ENCODE peak calls at places on chromosomes 1 and 21, in four cellular contexts. One of them, this sample, is unnamed.
A peak's percentile ranks its signal among the peaks of the same experiment; 100 is the strongest.

GRCh38 chr1:110687244-110687643 is 12.5 kb upstream of the KCNA3 start:
- DNase-seq in GM12865: no peak
- DNase-seq in AG09309: peak; percentile 17
- DNase-seq in body of pancreas: no peak
- DNase-seq in this sample: peak; percentile 16

GRCh38 chr1:158454537-158454936 is 7.1 kb upstream of the OR10K1 start:
- DNase-seq in GM12865: no peak
- DNase-seq in AG09309: no peak
- DNase-seq in body of pancreas: no peak
- DNase-seq in this sample: no peak

GRCh38 chr1:159071970-159072582 is 4.5 kb downstream of the AIM2 start:
- DNase-seq in GM12865: peak; percentile 70
- DNase-seq in AG09309: peak; percentile 57
- DNase-seq in body of pancreas: no peak
- DNase-seq in this sample: peak; percentile 82

GRCh38 chr1:113978863-113979702 is at the start of gene OLFML3:
- DNase-seq in GM12865: peak; percentile 77
- DNase-seq in AG09309: peak; percentile 91
- DNase-seq in body of pancreas: peak; percentile 82
- DNase-seq in this sample: peak; percentile 99

GRCh38 chr1:46483597-46483996 is 6.0 kb upstream of the DMBX1 start:
- DNase-seq in GM12865: no peak
- DNase-seq in AG09309: no peak
- DNase-seq in body of pancreas: no peak
- DNase-seq in this sample: no peak

GRCh38 chr1:109615879-109616278 is 3.5 kb downstream of the GNAT2 start:
- DNase-seq in GM12865: no peak
- DNase-seq in AG09309: no peak
- DNase-seq in body of pancreas: no peak
- DNase-seq in this sample: peak; percentile 26

GRCh38 chr1:56644941-56645662 is at the start of gene PRKAA2:
- DNase-seq in GM12865: peak; percentile 4
- DNase-seq in AG09309: no peak
- DNase-seq in body of pancreas: peak; percentile 52
- DNase-seq in this sample: no peak

GRCh38 chr1:234544094-234544579 is 65.2 kb upstream of the TARBP1 start:
- DNase-seq in GM12865: no peak
- DNase-seq in AG09309: peak; percentile 77
- DNase-seq in body of pancreas: peak; percentile 56
- DNase-seq in this sample: peak; percentile 100

GRCh38 chr1:156885314-156885713 is 8.2 kb upstream of the PEAR1 start:
- DNase-seq in GM12865: no peak
- DNase-seq in AG09309: no peak
- DNase-seq in body of pancreas: no peak
- DNase-seq in this sample: no peak

GRCh38 chr1:9022773-9023172 is 3.5 kb downstream of the SLC2A7 start:
- DNase-seq in GM12865: no peak
- DNase-seq in AG09309: no peak
- DNase-seq in body of pancreas: no peak
- DNase-seq in this sample: no peak

GRCh38 chr1:56754713-56755505 is 64.3 kb downstream of the FYB2 start:
- DNase-seq in GM12865: no peak
- DNase-seq in AG09309: no peak
- DNase-seq in body of pancreas: no peak
- DNase-seq in this sample: no peak

GRCh38 chr1:17287377-17287776 is 20.6 kb upstream of the PADI4 start:
- DNase-seq in GM12865: no peak
- DNase-seq in AG09309: peak; percentile 59
- DNase-seq in body of pancreas: no peak
- DNase-seq in this sample: peak; percentile 46

GRCh38 chr21:42975886-42976608 is 1.7 kb downstream of the PKNOX1 start:
- DNase-seq in GM12865: peak; percentile 22
- DNase-seq in AG09309: no peak
- DNase-seq in body of pancreas: no peak
- DNase-seq in this sample: no peak

GRCh38 chr1:165828581-165829329 is 1.3 kb downstream of the UCK2 start:
- DNase-seq in GM12865: peak; percentile 79
- DNase-seq in AG09309: peak; percentile 59
- DNase-seq in body of pancreas: peak; percentile 73
- DNase-seq in this sample: peak; percentile 92

GRCh38 chr1:9714257-9714718 is 62.8 kb downstream of the PIK3CD start:
- DNase-seq in GM12865: no peak
- DNase-seq in AG09309: no peak
- DNase-seq in body of pancreas: no peak
- DNase-seq in this sample: no peak

GRCh38 chr1:227434808-227435207 is 116.5 kb upstream of the CDC42BPA start:
- DNase-seq in GM12865: no peak
- DNase-seq in AG09309: no peak
- DNase-seq in body of pancreas: no peak
- DNase-seq in this sample: no peak

GRCh38 chr1:54016343-54017282 is 1.4 kb downstream of the LDLRAD1 start:
- DNase-seq in GM12865: no peak
- DNase-seq in AG09309: no peak
- DNase-seq in body of pancreas: no peak
- DNase-seq in this sample: peak; percentile 73

GRCh38 chr1:111619635-111620411 is at the start of gene RAP1A:
- DNase-seq in GM12865: peak; percentile 96
- DNase-seq in AG09309: peak; percentile 46
- DNase-seq in body of pancreas: peak; percentile 97
- DNase-seq in this sample: peak; percentile 92

GRCh38 chr21:16563795-16564194 is 834.0 kb downstream of the USP25 start:
- DNase-seq in GM12865: no peak
- DNase-seq in AG09309: no peak
- DNase-seq in body of pancreas: peak; percentile 48
- DNase-seq in this sample: no peak

GRCh38 chr1:108190686-108191416 is 9.3 kb downstream of the SLC25A24 start:
- DNase-seq in GM12865: peak; percentile 70
- DNase-seq in AG09309: no peak
- DNase-seq in body of pancreas: no peak
- DNase-seq in this sample: no peak

GRCh38 chr21:32377991-32378390 is 14.8 kb downstream of the URB1 start:
- DNase-seq in GM12865: no peak
- DNase-seq in AG09309: no peak
- DNase-seq in body of pancreas: no peak
- DNase-seq in this sample: no peak

GRCh38 chr1:202143011-202143767 is 1.3 kb downstream of the ARL8A start:
- DNase-seq in GM12865: peak; percentile 36
- DNase-seq in AG09309: no peak
- DNase-seq in body of pancreas: no peak
- DNase-seq in this sample: peak; percentile 45

GRCh38 chr1:45669859-45670655 is 16.3 kb downstream of the GPBP1L1 start:
- DNase-seq in GM12865: no peak
- DNase-seq in AG09309: no peak
- DNase-seq in body of pancreas: no peak
- DNase-seq in this sample: peak; percentile 40

GRCh38 chr1:23984417-23985186 is 4.5 kb upstream of the SRSF10 start:
- DNase-seq in GM12865: no peak
- DNase-seq in AG09309: no peak
- DNase-seq in body of pancreas: peak; percentile 38
- DNase-seq in this sample: peak; percentile 83

GRCh38 chr1:233982827-233983518 is 78.5 kb downstream of the SLC35F3 start:
- DNase-seq in GM12865: no peak
- DNase-seq in AG09309: no peak
- DNase-seq in body of pancreas: peak; percentile 14
- DNase-seq in this sample: no peak

GRCh38 chr1:157086299-157086698 is 13.3 kb downstream of the ETV3L start:
- DNase-seq in GM12865: no peak
- DNase-seq in AG09309: no peak
- DNase-seq in body of pancreas: no peak
- DNase-seq in this sample: no peak

GRCh38 chr1:46667782-46668760 is at the start of gene ATPAF1:
- DNase-seq in GM12865: peak; percentile 90
- DNase-seq in AG09309: peak; percentile 28
- DNase-seq in body of pancreas: peak; percentile 72
- DNase-seq in this sample: peak; percentile 63

GRCh38 chr1:161749509-161750407 is at the start of gene DUSP12:
- DNase-seq in GM12865: peak; percentile 98
- DNase-seq in AG09309: peak; percentile 82
- DNase-seq in body of pancreas: peak; percentile 89
- DNase-seq in this sample: peak; percentile 93

GRCh38 chr1:84780000-84780716 is 89.9 kb upstream of the SSX2IP start:
- DNase-seq in GM12865: no peak
- DNase-seq in AG09309: no peak
- DNase-seq in body of pancreas: no peak
- DNase-seq in this sample: no peak

GRCh38 chr1:161048949-161049722 is 3.4 kb upstream of the USF1 start:
- DNase-seq in GM12865: no peak
- DNase-seq in AG09309: no peak
- DNase-seq in body of pancreas: no peak
- DNase-seq in this sample: no peak

GRCh38 chr1:10835423-10836421 is 39.3 kb upstream of the CASZ1 start:
- DNase-seq in GM12865: no peak
- DNase-seq in AG09309: no peak
- DNase-seq in body of pancreas: peak; percentile 67
- DNase-seq in this sample: peak; percentile 13

GRCh38 chr1:237042467-237042891 is 495 bp downstream of the RYR2 start:
- DNase-seq in GM12865: no peak
- DNase-seq in AG09309: no peak
- DNase-seq in body of pancreas: no peak
- DNase-seq in this sample: no peak

GRCh38 chr1:98389809-98390208 is 271.7 kb upstream of the SNX7 start:
- DNase-seq in GM12865: no peak
- DNase-seq in AG09309: peak; percentile 70
- DNase-seq in body of pancreas: no peak
- DNase-seq in this sample: peak; percentile 81

GRCh38 chr1:161285519-161285918 is 24.2 kb downstream of the MPZ start:
- DNase-seq in GM12865: no peak
- DNase-seq in AG09309: no peak
- DNase-seq in body of pancreas: no peak
- DNase-seq in this sample: no peak

GRCh38 chr1:211892577-211892976 is 62.0 kb upstream of the LPGAT1 start:
- DNase-seq in GM12865: no peak
- DNase-seq in AG09309: no peak
- DNase-seq in body of pancreas: no peak
- DNase-seq in this sample: no peak

GRCh38 chr1:204495078-204495753 is 611 bp upstream of the PIK3C2B start:
- DNase-seq in GM12865: no peak
- DNase-seq in AG09309: no peak
- DNase-seq in body of pancreas: no peak
- DNase-seq in this sample: no peak

GRCh38 chr1:202671388-202671787 is 38.9 kb downstream of the SYT2 start:
- DNase-seq in GM12865: no peak
- DNase-seq in AG09309: no peak
- DNase-seq in body of pancreas: peak; percentile 68
- DNase-seq in this sample: peak; percentile 3

GRCh38 chr1:163346326-163346870 is 24.6 kb downstream of the NUF2 start:
- DNase-seq in GM12865: no peak
- DNase-seq in AG09309: no peak
- DNase-seq in body of pancreas: no peak
- DNase-seq in this sample: no peak

GRCh38 chr1:63329621-63330330 is 7.4 kb downstream of the FOXD3 start:
- DNase-seq in GM12865: no peak
- DNase-seq in AG09309: no peak
- DNase-seq in body of pancreas: no peak
- DNase-seq in this sample: no peak
- H3K4me3 ChIP-seq in GM12865: no peak overlapping the region
- H3K4me3 ChIP-seq in AG09309: no peak overlapping the region
- H3K4me3 ChIP-seq in body of pancreas: no peak overlapping the region
- H3K4me3 ChIP-seq in this sample: no peak overlapping the region

DNA sequence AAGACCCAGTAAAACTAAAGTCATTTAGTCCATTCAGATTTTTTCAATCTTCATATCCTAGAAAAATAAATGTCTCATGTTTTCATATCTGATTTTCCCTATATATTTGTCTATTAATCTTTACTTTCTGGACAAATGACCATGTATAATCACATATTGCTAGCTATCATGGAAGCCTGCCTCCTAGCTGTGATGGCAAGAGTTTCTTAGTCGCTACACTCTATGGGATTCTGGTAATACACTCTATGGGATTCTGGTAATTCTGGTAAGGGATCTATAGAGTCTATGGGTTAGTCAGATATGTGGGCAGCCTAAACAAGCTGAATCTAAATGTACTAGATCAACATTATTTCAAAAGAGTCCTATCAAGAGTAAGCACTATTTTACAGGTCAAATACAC is 198.7 kb upstream of the LHX8 start:
- DNase-seq in GM12865: no peak
- DNase-seq in AG09309: no peak
- DNase-seq in body of pancreas: no peak
- DNase-seq in this sample: no peak
- TF ChIP-seq CTCF in GM12865: no peak
- TF ChIP-seq CTCF in AG09309: no peak
- TF ChIP-seq CTCF in body of pancreas: no peak
- TF ChIP-seq CTCF in this sample: no peak

GRCh38 chr1:229102741-229103480 is 168.0 kb upstream of the RAB4A start:
- DNase-seq in GM12865: no peak
- DNase-seq in AG09309: no peak
- DNase-seq in body of pancreas: no peak
- DNase-seq in this sample: peak; percentile 71
- H3K4me3 ChIP-seq in GM12865: no peak overlapping the region
- H3K4me3 ChIP-seq in AG09309: no peak overlapping the region
- H3K4me3 ChIP-seq in body of pancreas: no peak overlapping the region
- H3K4me3 ChIP-seq in this sample: no peak overlapping the region

DNA sequence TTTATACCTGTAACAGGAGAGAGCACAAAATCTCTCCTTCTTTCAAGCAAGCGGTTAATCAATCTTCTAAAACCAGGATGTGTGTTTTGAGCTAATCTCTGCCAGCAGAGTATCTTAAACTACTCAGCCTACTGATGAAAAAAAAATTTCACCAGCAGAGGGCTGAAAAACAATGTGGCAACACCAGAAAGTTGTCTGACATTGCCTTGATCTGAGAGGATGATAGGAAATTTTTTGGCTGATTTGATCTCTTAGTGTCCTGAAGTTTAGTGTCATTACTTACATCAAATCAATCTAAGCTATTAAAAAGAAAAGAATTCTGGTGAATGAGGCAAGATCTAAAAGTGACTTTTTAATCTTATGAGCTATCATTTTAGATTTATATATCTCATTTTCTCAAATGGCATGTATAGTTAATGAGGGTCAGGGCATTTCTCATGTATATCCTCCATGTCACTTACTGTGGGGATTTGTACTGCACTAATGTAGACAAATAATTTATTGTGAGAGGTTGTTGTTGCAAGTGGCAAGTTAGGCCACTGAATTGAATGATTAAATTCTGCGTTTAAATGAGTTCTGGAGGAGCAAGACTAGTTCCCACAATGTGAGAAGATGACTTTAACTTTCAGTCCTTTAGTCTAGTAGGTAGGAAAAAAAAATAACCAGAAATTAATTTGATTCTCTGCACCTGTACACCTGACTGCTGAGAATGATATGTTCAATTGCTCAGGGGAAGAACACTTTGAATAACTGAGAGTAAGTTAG is 10.8 kb downstream of the ADAMTS1 start:
- DNase-seq in GM12865: no peak
- DNase-seq in AG09309: no peak
- DNase-seq in body of pancreas: no peak
- DNase-seq in this sample: peak; percentile 71
- TF ChIP-seq CTCF in GM12865: no peak
- TF ChIP-seq CTCF in AG09309: peak; percentile 39
- TF ChIP-seq CTCF in body of pancreas: peak; percentile 9
- TF ChIP-seq CTCF in this sample: peak; percentile 54

This sample was measured in fibroblast of villous mesenchyme.